ENCODE peak calls at places on chromosome 16, in nine cellular contexts. Q, B, T, G, Z, U, Y, W and J are unnamed samples.
A peak's percentile ranks its signal among the peaks of the same experiment; 100 is the strongest.

GRCh38 chr16:71526111-71526998 is at the start of gene CHST4:
- DNase-seq in Q (peak; percentile 27), B (no peak), T (peak; percentile 25), G (no peak), Z (peak; percentile 2), U (no peak), Y (no peak), W (peak; percentile 63), J (no peak)

GRCh38 chr16:56620311-56620897 is 5.2 kb upstream of the MT1E start:
- DNase-seq in Q (no peak), B (no peak), T (no peak), G (no peak), Z (no peak), U (peak; percentile 10), Y (no peak), W (no peak), J (no peak)

GRCh38 chr16:20676867-20677266 is 20.6 kb downstream of the ACSM1 start:
- DNase-seq in Q (no peak), B (no peak), T (no peak), G (no peak), Z (no peak), U (no peak), Y (no peak), W (no peak), J (no peak)

GRCh38 chr16:56817938-56818337 is 47.1 kb upstream of the SLC12A3 start:
- DNase-seq in Q (no peak), B (no peak), T (no peak), G (no peak), Z (no peak), U (no peak), Y (no peak), W (no peak), J (no peak)

GRCh38 chr16:10878644-10879498 is 1.9 kb downstream of the CIITA start:
- DNase-seq in Q (no peak), B (no peak), T (peak; percentile 15), G (peak; percentile 84), Z (no peak), U (no peak), Y (no peak), W (no peak), J (no peak)

GRCh38 chr16:52469775-52470174 is 77.2 kb downstream of the TOX3 start:
- DNase-seq in Q (no peak), B (no peak), T (no peak), G (no peak), Z (no peak), U (no peak), Y (no peak), W (peak; percentile 44), J (no peak)

GRCh38 chr16:54361813-54362212 is 75.2 kb upstream of the IRX3 start:
- DNase-seq in Q (no peak), B (no peak), T (no peak), G (no peak), Z (no peak), U (no peak), Y (no peak), W (no peak), J (no peak)

GRCh38 chr16:67551972-67552371 is 10.4 kb upstream of the CTCF start:
- DNase-seq in Q (no peak), B (no peak), T (no peak), G (no peak), Z (no peak), U (no peak), Y (no peak), W (no peak), J (no peak)

GRCh38 chr16:75043175-75043937 is 44.5 kb downstream of the ZNRF1 start:
- DNase-seq in Q (no peak), B (no peak), T (no peak), G (no peak), Z (no peak), U (no peak), Y (no peak), W (peak; percentile 49), J (no peak)

GRCh38 chr16:66750279-66751134 is 902 bp downstream of the DYNC1LI2 start:
- DNase-seq in Q (no peak), B (no peak), T (no peak), G (no peak), Z (no peak), U (no peak), Y (no peak), W (no peak), J (no peak)

GRCh38 chr16:3861808-3862451 is 18.6 kb downstream of the CREBBP start:
- DNase-seq in Q (no peak), B (no peak), T (no peak), G (no peak), Z (no peak), U (no peak), Y (no peak), W (no peak), J (no peak)

GRCh38 chr16:72850863-72851262 is 197.1 kb downstream of the ZFHX3 start:
- DNase-seq in Q (no peak), B (peak; percentile 51), T (peak; percentile 72), G (no peak), Z (no peak), U (no peak), Y (no peak), W (peak; percentile 18), J (no peak)

GRCh38 chr16:81036751-81037350 is 1.2 kb downstream of the ATMIN start:
- DNase-seq in Q (no peak), B (no peak), T (no peak), G (no peak), Z (no peak), U (no peak), Y (no peak), W (no peak), J (no peak)

GRCh38 chr16:87701505-87701921 is 64.3 kb downstream of the KLHDC4 start:
- DNase-seq in Q (no peak), B (no peak), T (no peak), G (no peak), Z (no peak), U (peak; percentile 83), Y (no peak), W (no peak), J (no peak)

GRCh38 chr16:47258874-47259461 is 115.2 kb upstream of the NETO2 start:
- DNase-seq in Q (peak; percentile 2), B (no peak), T (peak; percentile 42), G (no peak), Z (no peak), U (no peak), Y (peak; percentile 36), W (no peak), J (no peak)

DNA sequence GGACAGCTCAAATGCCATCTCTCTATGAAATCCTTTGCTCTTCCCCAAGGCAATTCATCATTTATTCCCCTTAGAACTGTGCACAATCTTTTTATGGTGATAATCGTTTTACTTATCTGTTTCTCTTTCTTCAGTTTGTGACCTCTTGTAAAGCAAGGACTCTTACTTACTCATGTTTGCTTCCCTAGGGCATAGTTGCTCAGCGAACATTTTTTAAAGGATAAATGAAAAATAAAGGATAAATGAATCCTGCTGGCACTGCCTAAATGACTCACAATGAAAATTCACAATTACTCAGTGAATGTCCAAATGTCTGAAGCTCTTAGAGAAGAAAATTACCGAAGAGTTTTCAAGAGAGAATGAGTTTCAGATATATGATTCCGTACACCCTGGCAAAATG is 671.7 kb downstream of the CDH11 start:
- DNase-seq in Q (no peak), B (no peak), T (no peak), G (no peak), Z (no peak), U (no peak), Y (no peak), W (peak; percentile 38), J (no peak)
- TF ChIP-seq CTCF in Q (no peak), B (no peak), T (no peak), G (no peak), Z (no peak), U (no peak), Y (no peak), W (no peak), J (no peak)

DNA sequence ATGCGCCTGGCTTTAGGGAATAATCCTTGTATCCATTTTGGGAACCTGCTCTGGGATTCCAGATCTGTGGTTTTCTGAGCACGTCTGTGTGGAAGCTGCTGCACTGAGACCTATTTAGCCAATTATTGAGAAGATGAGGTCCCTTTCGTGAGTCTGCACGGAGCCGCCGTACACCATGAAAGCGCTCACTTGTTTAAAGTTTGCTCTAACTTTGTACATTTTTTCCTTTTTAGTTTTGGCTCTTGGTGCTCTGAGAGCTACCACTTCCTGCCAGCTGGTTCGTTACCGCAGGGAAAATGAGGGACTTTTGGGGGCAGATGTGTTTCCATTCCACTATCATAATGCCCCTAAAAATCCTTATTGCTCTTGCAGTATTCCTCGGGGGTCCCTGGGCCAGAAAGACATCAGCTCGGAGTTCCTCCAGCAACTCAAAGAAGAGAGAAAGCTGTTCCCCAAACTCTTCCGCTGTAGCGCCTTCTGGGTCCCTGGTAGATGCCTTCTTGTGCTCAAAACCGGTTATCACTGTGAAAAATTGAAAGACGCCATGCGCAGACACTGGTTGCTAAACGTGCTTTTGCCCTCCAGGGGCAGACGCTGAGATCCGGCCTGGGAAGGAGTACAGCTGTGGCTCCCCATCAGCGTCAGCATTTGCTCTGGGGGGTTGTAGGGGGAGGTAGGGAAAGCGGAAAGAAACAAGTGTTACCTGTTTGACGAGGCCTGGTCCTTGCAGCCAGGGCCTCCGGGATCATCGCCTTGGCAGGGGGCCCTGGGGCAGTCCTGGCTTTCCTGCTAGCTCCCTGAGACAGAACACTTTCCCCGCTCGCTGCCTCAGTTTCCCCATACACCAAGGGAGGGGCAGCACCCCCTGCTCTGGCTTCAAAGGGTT is 238.1 kb downstream of the MRTFB start:
- DNase-seq in Q (no peak), B (no peak), T (peak; percentile 31), G (no peak), Z (no peak), U (no peak), Y (peak; percentile 39), W (no peak), J (no peak)
- TF ChIP-seq CTCF in Q (peak; percentile 14), B (no peak), T (peak; percentile 7), G (no peak), Z (peak; percentile 51), U (no peak), Y (no peak), W (no peak), J (peak; percentile 41)

GRCh38 chr16:86261379-86261778 is 248.9 kb upstream of the FOXF1 start:
- DNase-seq in Q (no peak), B (no peak), T (peak; percentile 23), G (no peak), Z (no peak), U (no peak), Y (peak; percentile 67), W (no peak), J (no peak)
- TF ChIP-seq CTCF in Q (no peak), B (no peak), T (no peak), G (no peak), Z (no peak), U (no peak), Y (no peak), W (no peak), J (no peak)

DNA sequence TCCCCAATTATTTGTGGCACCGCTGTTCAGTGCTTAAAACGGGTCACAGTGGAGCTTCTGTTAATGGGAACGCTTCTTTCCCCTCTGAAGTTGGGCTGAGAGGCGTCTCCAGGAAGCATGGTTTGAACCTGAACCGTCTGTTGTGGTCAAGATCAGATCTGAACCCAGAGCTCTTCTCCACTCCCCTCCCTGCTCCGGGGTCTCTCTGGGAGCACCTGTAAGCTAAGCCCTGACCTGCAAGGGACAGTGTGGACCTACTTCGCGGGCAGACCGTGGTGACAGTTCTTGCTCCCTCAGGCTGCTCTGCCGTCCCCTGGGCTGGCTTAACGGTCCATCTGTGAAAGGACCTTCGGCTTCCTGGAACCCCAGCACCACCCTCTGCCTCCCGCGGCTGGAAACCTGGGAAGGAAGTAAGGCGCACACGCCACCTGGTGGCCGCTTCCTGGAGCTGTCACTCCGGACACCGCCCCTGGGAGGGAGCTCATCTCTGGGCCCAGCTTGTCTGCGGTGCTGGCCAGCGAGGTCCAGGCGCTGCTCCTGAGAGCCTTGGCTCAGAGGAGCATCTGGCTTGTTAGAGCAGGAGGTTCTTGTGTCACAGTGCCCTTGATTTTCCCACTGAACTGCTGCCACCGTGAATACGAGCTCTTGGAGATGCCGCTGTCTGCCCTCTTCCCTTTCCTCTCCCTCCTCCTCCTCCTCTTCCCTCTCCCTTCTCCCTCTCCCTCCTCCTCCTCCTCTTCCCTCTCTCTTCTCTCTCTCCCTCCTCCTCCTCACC is 518.5 kb upstream of the EEF2KMT start:
- DNase-seq in Q (no peak), B (no peak), T (no peak), G (no peak), Z (no peak), U (no peak), Y (peak; percentile 55), W (no peak), J (peak; percentile 70)
- TF ChIP-seq CTCF in Q (no peak), B (peak; percentile 29), T (no peak), G (peak; percentile 58), Z (peak; percentile 19), U (no peak), Y (peak; percentile 65), W (peak; percentile 28), J (peak; percentile 91)